ENCODE peak calls at places on chromosomes 6 and 20, in nine cellular contexts. L, Q, N, I, F, K, H, W and G are unnamed samples.

GRCh38 chr20:12936020-12936419 is 72.8 kb upstream of the SPTLC3 start:
- DNase-seq in L (no peak), Q (no peak), N (no peak), I (no peak), F (no peak), K (no peak), H (no peak), W (no peak), G (no peak)

GRCh38 chr20:63858393-63859165 is 2.7 kb upstream of the ABHD16B start:
- DNase-seq in L (peak), Q (peak), N (peak), I (no peak), F (peak), K (no peak), H (no peak), W (no peak), G (peak)

GRCh38 chr20:11356061-11356460 is 561.6 kb upstream of the BTBD3 start:
- DNase-seq in L (no peak), Q (no peak), N (no peak), I (no peak), F (no peak), K (no peak), H (no peak), W (no peak), G (no peak)

GRCh38 chr20:58892932-58893224 is 40.4 kb downstream of the GNAS start:
- DNase-seq in L (peak), Q (no peak), N (no peak), I (no peak), F (no peak), K (no peak), H (no peak), W (no peak), G (no peak)

GRCh38 chr6:89934685-89935366 is 40.6 kb downstream of the GJA10 start:
- DNase-seq in L (no peak), Q (no peak), N (no peak), I (no peak), F (no peak), K (no peak), H (no peak), W (no peak), G (peak)

GRCh38 chr20:53660078-53660909 is 66.7 kb upstream of the ZNF217 start:
- DNase-seq in L (peak), Q (peak), N (peak), I (no peak), F (peak), K (no peak), H (no peak), W (no peak), G (peak)

GRCh38 chr6:140566706-140567330 is 1192.4 kb upstream of the CITED2 start:
- DNase-seq in L (no peak), Q (peak), N (no peak), I (no peak), F (no peak), K (no peak), H (no peak), W (no peak), G (no peak)

GRCh38 chr6:78565997-78566396 is 301.4 kb upstream of the IRAK1BP1 start:
- DNase-seq in L (no peak), Q (no peak), N (no peak), I (no peak), F (no peak), K (no peak), H (no peak), W (no peak), G (no peak)

GRCh38 chr6:93799226-93799625 is 379.9 kb upstream of the EPHA7 start:
- DNase-seq in L (no peak), Q (no peak), N (no peak), I (no peak), F (no peak), K (no peak), H (no peak), W (no peak), G (no peak)

GRCh38 chr6:29924731-29925130 is 17.6 kb upstream of the HLA-A start:
- DNase-seq in L (no peak), Q (no peak), N (no peak), I (peak), F (no peak), K (no peak), H (no peak), W (no peak), G (no peak)

GRCh38 chr6:169176361-169176991 is 77.2 kb downstream of the THBS2 start:
- DNase-seq in L (no peak), Q (no peak), N (no peak), I (no peak), F (no peak), K (no peak), H (no peak), W (no peak), G (peak)

DNA sequence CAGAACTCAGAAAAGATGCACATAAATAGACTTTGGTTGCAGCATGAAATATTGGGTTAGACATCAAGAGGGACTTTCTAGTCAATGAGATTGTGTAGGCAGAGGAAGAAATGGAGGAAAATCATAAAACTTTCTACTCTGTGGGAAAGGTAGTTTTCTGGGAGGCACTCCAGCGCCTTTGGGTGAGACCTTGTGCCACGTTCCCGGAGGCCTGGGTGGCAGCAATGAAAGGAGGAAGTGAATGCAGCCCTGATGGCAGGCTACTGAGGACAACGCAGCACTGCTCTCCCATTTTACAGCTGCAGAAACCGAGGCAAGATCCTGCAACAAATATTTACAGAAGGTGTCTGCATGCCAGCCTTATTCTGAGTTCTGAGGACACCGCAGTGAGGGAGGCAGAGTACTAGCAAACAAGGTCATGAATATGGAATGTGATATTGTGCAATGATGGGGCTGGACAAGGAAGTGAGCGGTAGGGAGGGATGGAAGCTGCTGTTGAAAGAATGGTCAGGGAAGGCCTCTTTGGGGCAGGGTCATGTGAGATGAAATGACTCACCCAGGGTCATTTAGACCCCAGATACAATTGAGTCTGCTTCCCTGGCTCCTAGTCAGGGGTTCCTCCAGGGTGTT is 159.1 kb downstream of the TFAP2C start:
- DNase-seq in L (no peak), Q (peak), N (no peak), I (peak), F (no peak), K (no peak), H (no peak), W (no peak), G (peak)
- H3K27ac ChIP-seq in L (no peak), Q (peak), N (no peak), I (peak), F (no peak), K (no peak), H (no peak), W (no peak), G (peak)

GRCh38 chr20:18416478-18416877 is 50.4 kb downstream of the DZANK1 start:
- DNase-seq in L (no peak), Q (no peak), N (no peak), I (no peak), F (no peak), K (no peak), H (no peak), W (no peak), G (no peak)

GRCh38 chr20:18412202-18412901 is 54.5 kb downstream of the DZANK1 start:
- DNase-seq in L (peak), Q (no peak), N (no peak), I (no peak), F (no peak), K (no peak), H (no peak), W (no peak), G (no peak)

GRCh38 chr20:18414140-18414539 is 52.7 kb downstream of the DZANK1 start:
- DNase-seq in L (no peak), Q (no peak), N (no peak), I (no peak), F (no peak), K (no peak), H (no peak), W (no peak), G (no peak)
- H3K27ac ChIP-seq in L (no peak), Q (no peak), N (no peak), I (no peak), F (no peak), K (no peak), H (no peak), W (no peak), G (no peak)

GRCh38 chr20:61249626-61250025 is 2.4 kb upstream of the CDH4 start:
- DNase-seq in L (no peak), Q (no peak), N (no peak), I (no peak), F (no peak), K (no peak), H (no peak), W (no peak), G (no peak)
- H3K27ac ChIP-seq in L (no peak), Q (no peak), N (no peak), I (no peak), F (no peak), K (no peak), H (no peak), W (no peak), G (no peak)

GRCh38 chr6:36956111-36956820 is 1.7 kb downstream of the PI16 start:
- DNase-seq in L (no peak), Q (no peak), N (no peak), I (no peak), F (no peak), K (no peak), H (peak), W (no peak), G (peak)

GRCh38 chr6:36954262-36954931 is at the start of gene PI16:
- DNase-seq in L (no peak), Q (no peak), N (no peak), I (no peak), F (no peak), K (no peak), H (peak), W (no peak), G (peak)

GRCh38 chr6:36955671-36956070 is 1.1 kb downstream of the PI16 start:
- DNase-seq in L (peak), Q (no peak), N (no peak), I (no peak), F (no peak), K (no peak), H (peak), W (no peak), G (peak)

GRCh38 chr6:36955136-36955535 is 598 bp downstream of the PI16 start:
- DNase-seq in L (no peak), Q (no peak), N (no peak), I (no peak), F (no peak), K (no peak), H (peak), W (no peak), G (peak)

DNA sequence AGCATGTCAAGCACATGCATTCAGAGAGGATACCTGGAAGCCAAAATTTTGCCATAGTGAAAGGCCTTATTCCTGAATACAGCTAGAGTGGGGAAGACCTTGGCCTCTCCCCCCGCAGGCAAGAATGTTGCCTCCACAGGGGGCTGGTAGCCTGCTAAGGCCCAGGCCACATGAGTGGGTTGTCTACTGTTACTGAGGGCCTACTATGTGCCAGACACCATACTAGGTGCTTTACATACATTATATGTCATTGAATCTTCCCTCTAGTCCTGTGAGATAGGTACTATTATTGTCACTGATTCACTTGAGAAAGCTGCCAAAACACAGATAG is 642 bp upstream of the PI16 start:
- DNase-seq in L (no peak), Q (no peak), N (no peak), I (no peak), F (no peak), K (no peak), H (no peak), W (no peak), G (no peak)
- H3K27ac ChIP-seq in L (no peak), Q (no peak), N (no peak), I (no peak), F (no peak), K (no peak), H (no peak), W (no peak), G (no peak)